ENCODE peak calls at places on chromosome 1, in ten cellular contexts. H is stomach, T is prostate gland, M is GM23338, Y is breast epithelium, R is H1, F is Panc1, K is upper lobe of left lung, C is endothelial cell of umbilical vein, J is SK-N-SH. A is an unnamed sample.

GRCh38 chr1:26530898-26531598 is 1.5 kb downstream of the RPS6KA1 start:
- DNase-seq in H (peak), T (peak), M (peak), Y (peak), R (peak), F (peak), K (peak), C (no peak), J (peak), A (peak)

GRCh38 chr1:2376931-2377672 is 14.3 kb downstream of the MORN1 start:
- DNase-seq in H (no peak), T (no peak), M (no peak), Y (no peak), R (no peak), F (no peak), K (no peak), C (no peak), J (no peak), A (no peak)

GRCh38 chr1:111197598-111198289 is 2.7 kb downstream of the DENND2D start:
- DNase-seq in H (no peak), T (no peak), M (peak), Y (no peak), R (peak), F (peak), K (no peak), C (no peak), J (no peak), A (no peak)

GRCh38 chr1:26175346-26175745 is 1.9 kb upstream of the CNKSR1 start:
- DNase-seq in H (no peak), T (no peak), M (no peak), Y (no peak), R (no peak), F (no peak), K (no peak), C (no peak), J (no peak), A (no peak)

GRCh38 chr1:110524311-110525249 is 5.6 kb upstream of the KCNA10 start:
- DNase-seq in H (peak), T (no peak), M (peak), Y (no peak), R (peak), F (peak), K (no peak), C (peak), J (peak), A (peak)

GRCh38 chr1:111737216-111738132 is 1.7 kb downstream of the INKA2 start:
- DNase-seq in H (no peak), T (no peak), M (no peak), Y (no peak), R (no peak), F (no peak), K (no peak), C (peak), J (no peak), A (no peak)

GRCh38 chr1:85606414-85606800 is 25.8 kb downstream of the CCN1 start:
- DNase-seq in H (no peak), T (no peak), M (no peak), Y (no peak), R (no peak), F (peak), K (no peak), C (no peak), J (no peak), A (no peak)

GRCh38 chr1:158951956-158952355 is 20.6 kb downstream of the PYHIN1 start:
- DNase-seq in H (no peak), T (no peak), M (no peak), Y (no peak), R (no peak), F (no peak), K (no peak), C (no peak), J (no peak), A (peak)

GRCh38 chr1:5279127-5279526 is 624.7 kb downstream of the AJAP1 start:
- DNase-seq in H (no peak), T (no peak), M (no peak), Y (no peak), R (no peak), F (no peak), K (no peak), C (no peak), J (no peak), A (no peak)

GRCh38 chr1:110188116-110188618 is 21.9 kb upstream of the KCNC4 start:
- DNase-seq in H (no peak), T (no peak), M (no peak), Y (no peak), R (no peak), F (no peak), K (no peak), C (no peak), J (peak), A (no peak)

GRCh38 chr1:152745289-152745704 is 12.5 kb upstream of the KPRP start:
- DNase-seq in H (no peak), T (no peak), M (no peak), Y (no peak), R (no peak), F (peak), K (no peak), C (no peak), J (no peak), A (no peak)

GRCh38 chr1:16248603-16249534 is 11.9 kb upstream of the CPLANE2 start:
- DNase-seq in H (peak), T (peak), M (no peak), Y (peak), R (no peak), F (no peak), K (peak), C (peak), J (peak), A (no peak)

GRCh38 chr1:186482661-186483255 is 21.8 kb upstream of the PDC start:
- DNase-seq in H (peak), T (peak), M (peak), Y (peak), R (no peak), F (peak), K (peak), C (peak), J (peak), A (peak)

GRCh38 chr1:7684861-7685635 is 86.0 kb upstream of the VAMP3 start:
- DNase-seq in H (no peak), T (no peak), M (no peak), Y (no peak), R (no peak), F (no peak), K (no peak), C (no peak), J (no peak), A (no peak)

GRCh38 chr1:4047666-4048065 is 147.6 kb upstream of the C1orf174 start:
- DNase-seq in H (no peak), T (no peak), M (no peak), Y (no peak), R (no peak), F (no peak), K (no peak), C (no peak), J (no peak), A (no peak)

GRCh38 chr1:186244825-186245224 is 130.2 kb downstream of the TPR start:
- DNase-seq in H (no peak), T (no peak), M (peak), Y (no peak), R (no peak), F (no peak), K (no peak), C (no peak), J (no peak), A (peak)

GRCh38 chr1:10980094-10980577 is 32.3 kb upstream of the TARDBP start:
- DNase-seq in H (peak), T (peak), M (peak), Y (peak), R (peak), F (no peak), K (peak), C (no peak), J (no peak), A (no peak)

GRCh38 chr1:157992031-157992568 is 1.3 kb upstream of the KIRREL1 start:
- DNase-seq in H (peak), T (peak), M (peak), Y (peak), R (no peak), F (no peak), K (peak), C (peak), J (peak), A (no peak)

GRCh38 chr1:151728151-151728711 is 6.9 kb downstream of the RIIAD1 start:
- DNase-seq in H (no peak), T (no peak), M (peak), Y (no peak), R (no peak), F (no peak), K (no peak), C (no peak), J (peak), A (no peak)

GRCh38 chr1:39082140-39082799 is 56.1 kb downstream of the NDUFS5 start:
- DNase-seq in H (no peak), T (no peak), M (peak), Y (no peak), R (no peak), F (no peak), K (no peak), C (no peak), J (no peak), A (no peak)

GRCh38 chr1:164456272-164456671 is 102.7 kb upstream of the PBX1 start:
- DNase-seq in H (no peak), T (no peak), M (no peak), Y (no peak), R (no peak), F (no peak), K (no peak), C (no peak), J (no peak), A (no peak)

DNA sequence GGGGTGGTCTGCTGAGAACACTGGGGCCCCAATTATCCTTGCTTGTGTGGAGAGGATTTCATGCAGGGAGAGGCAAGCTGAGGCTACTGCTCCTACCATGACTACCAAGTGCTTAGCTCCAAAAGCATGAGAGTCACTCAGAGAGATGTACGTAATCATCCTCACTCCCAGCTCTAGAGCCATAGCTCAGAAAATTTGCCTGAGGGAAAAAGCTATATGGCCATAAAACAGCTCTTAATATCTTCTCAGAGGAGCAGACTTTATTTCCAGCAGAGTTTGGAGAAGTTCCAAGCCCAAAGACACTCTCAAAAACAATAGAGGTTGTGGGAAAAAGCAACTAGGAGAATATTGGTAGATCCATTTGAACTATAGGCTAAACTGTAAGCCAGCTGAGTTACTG is 106.4 kb upstream of the PBX1 start:
- DNase-seq in H (no peak), T (no peak), M (no peak), Y (no peak), R (no peak), F (no peak), K (no peak), C (no peak), J (no peak), A (no peak)
- TF ChIP-seq POLR2AphosphoS5 in H (no peak), T (no peak), M (no peak), Y (no peak), R (no peak), F (no peak), K (no peak), C (no peak), J (no peak), A (no peak)

DNA sequence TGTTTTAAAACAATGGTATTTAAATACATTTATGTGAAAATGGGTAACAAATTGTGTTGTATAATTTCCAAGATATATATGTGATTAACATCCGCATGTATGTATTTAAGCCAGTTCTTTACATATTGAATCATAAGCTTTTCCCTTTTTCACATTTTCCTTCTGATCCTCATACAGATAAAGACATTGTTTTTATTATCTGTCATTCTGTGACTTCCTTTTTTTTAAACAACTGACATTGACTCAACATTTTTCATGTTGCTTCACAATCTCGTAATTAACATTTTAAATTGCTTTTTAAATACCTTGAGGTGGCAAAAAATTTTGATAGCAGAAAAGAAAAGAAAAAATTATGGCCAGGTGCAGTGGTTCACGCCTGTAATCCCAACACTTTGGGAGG is 1.4 kb downstream of the STXBP3 start:
- DNase-seq in H (no peak), T (no peak), M (no peak), Y (no peak), R (no peak), F (no peak), K (no peak), C (peak), J (no peak), A (peak)
- H3K4me3 ChIP-seq in H (no peak), T (no peak), M (peak), Y (peak), R (no peak), F (peak), K (peak), C (no peak), J (peak), A (peak)

GRCh38 chr1:31515061-31515775 is 61.1 kb upstream of the TINAGL1 start:
- DNase-seq in H (no peak), T (no peak), M (no peak), Y (no peak), R (no peak), F (no peak), K (no peak), C (no peak), J (no peak), A (no peak)
- TF ChIP-seq CTCF in H (no peak), T (no peak), M (no peak), Y (no peak), R (no peak), F (no peak), K (no peak), C (no peak), J (no peak), A (no peak)

GRCh38 chr1:118811156-118811555 is 177.0 kb downstream of the TBX15 start:
- DNase-seq in H (no peak), T (no peak), M (no peak), Y (no peak), R (no peak), F (no peak), K (no peak), C (no peak), J (no peak), A (no peak)

GRCh38 chr1:118812555-118812954 is 175.6 kb downstream of the TBX15 start:
- DNase-seq in H (no peak), T (no peak), M (no peak), Y (no peak), R (no peak), F (no peak), K (no peak), C (no peak), J (no peak), A (no peak)

GRCh38 chr1:118821801-118822200 is 166.3 kb downstream of the TBX15 start:
- DNase-seq in H (no peak), T (no peak), M (no peak), Y (no peak), R (no peak), F (no peak), K (no peak), C (no peak), J (no peak), A (no peak)

DNA sequence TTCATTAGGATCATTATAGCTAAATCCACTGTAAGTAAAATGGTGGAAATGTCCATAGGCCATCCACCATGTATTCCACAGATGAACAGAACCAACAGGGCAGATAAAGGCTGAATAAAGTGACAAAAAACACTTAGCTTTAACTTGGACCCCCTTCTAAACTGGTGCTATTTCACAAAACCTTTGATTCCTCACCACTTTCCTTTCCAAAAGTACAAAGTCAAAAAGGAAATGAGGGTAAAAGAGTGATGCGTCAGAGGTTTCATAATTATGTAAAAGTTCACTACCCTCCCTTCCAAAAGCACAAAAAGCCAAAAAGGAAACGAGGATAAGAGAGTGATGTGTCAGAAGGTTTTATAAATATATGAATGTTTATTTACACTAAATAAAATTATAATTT is 172.2 kb downstream of the TBX15 start:
- DNase-seq in H (no peak), T (no peak), M (no peak), Y (no peak), R (no peak), F (no peak), K (no peak), C (no peak), J (no peak), A (no peak)
- TF ChIP-seq POLR2AphosphoS5 in H (no peak), T (no peak), M (no peak), Y (no peak), R (no peak), F (no peak), K (no peak), C (no peak), J (no peak), A (no peak)

DNA sequence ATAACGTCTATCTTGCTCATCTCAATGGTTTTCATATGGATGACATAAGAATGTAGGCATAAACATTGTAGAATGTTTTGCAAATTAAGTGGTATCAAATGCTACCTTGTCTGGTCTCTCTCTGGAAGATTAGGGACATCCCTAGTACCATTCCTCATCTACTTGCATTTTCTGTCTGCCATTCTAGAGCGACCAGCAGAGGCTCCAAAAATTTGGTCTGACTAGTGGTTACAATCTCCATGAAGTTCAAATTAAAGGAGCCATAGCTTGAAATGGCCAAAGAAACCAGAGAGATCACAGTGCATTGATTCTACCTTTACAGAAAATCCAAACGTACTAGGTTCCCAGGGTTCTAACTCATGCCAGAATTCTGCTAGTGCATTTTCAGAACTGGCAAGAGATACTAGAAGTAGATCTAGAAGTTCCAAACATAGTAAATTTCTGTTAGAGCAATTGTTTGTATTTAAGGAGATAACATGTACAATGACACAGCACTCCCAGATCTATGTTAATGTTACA is 1.1 kb downstream of the CD84 start:
- DNase-seq in H (no peak), T (no peak), M (no peak), Y (no peak), R (no peak), F (no peak), K (no peak), C (no peak), J (no peak), A (peak)
- H3K4me3 ChIP-seq in H (peak), T (no peak), M (no peak), Y (peak), R (no peak), F (no peak), K (peak), C (no peak), J (no peak), A (peak)

DNA sequence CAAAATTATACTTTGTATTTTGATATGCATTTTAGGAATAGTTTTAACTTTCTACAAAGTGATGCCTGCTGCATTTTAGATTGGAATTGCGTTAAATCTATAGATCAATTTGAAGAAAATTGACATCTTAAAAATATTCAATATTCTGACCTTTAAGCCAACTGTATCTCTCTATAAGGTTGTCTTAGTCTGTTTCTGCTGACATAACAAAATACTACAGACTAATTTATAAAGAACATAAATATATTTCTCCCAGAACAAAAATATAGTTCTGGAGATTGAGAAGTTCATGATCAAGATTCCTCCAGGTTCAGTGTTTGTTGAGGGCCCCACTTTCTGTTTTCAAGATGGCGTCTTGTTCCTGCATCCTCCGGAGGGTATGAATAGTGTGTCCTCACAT is 73.6 kb upstream of the NEGR1 start:
- DNase-seq in H (no peak), T (no peak), M (no peak), Y (no peak), R (no peak), F (no peak), K (no peak), C (no peak), J (no peak), A (no peak)
- TF ChIP-seq CTCF in H (no peak), T (no peak), M (no peak), Y (no peak), R (no peak), F (no peak), K (no peak), C (no peak), J (no peak), A (no peak)

DNA sequence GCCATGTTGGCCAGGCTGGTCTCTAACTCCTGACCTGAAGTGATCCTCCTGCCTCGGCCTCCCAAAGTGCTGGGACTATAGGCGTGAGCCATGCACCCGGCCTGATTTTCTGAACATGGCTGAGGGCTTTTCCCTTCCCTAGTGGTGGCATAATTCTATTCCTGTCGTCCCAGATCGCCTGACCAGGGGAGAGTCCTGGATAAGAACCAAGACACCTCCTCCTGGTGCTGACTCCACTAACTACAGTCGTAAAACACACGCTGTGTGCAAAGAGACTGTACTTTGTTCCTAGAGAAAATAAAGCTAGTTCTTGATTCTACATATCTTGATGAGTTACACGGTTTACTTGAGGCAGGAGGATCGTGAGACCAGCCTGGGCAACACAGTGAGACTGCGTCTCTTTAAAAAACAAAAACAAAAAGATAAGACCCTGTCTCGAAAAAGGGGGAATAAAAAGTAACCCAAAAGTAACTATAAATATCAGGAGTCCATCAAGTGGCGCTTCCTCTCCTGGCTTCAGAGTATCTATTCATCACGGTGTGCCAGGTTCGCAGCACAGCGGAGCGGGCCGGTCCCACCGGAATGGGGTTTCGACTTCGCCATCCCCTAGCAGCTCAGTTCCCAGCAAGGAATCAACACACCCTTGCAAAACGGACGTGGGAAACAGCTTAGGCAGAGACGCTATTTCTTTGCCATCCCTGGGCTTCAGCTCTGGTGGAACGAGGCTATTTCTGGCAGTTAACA is 973 bp downstream of the SDF4 start:
- DNase-seq in H (no peak), T (no peak), M (no peak), Y (no peak), R (no peak), F (no peak), K (no peak), C (peak), J (peak), A (peak)
- TF ChIP-seq POLR2AphosphoS5 in H (no peak), T (peak), M (no peak), Y (no peak), R (no peak), F (no peak), K (no peak), C (no peak), J (no peak), A (peak)

DNA sequence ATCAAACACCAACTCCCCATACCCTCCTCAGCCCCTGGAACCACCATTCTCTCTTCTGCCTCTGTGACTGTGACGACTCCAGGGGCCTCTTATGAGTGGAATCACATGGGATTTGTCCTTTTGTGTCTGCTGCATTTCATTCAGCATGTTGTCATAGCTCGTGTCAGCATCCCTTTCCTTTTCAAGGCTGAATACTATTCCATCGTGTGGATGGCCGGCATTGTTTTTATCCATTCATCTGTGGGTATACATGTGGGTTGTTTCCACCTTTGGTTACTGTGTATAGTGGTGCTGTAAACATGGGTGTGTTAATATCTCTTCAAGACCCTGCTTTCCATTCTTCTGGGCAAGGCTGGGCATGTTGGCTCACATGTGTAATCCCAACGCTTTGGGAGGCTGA is 17.1 kb upstream of the OBSCN start:
- DNase-seq in H (no peak), T (no peak), M (no peak), Y (no peak), R (no peak), F (no peak), K (no peak), C (no peak), J (no peak), A (no peak)
- H3K4me3 ChIP-seq in H (no peak), T (no peak), M (no peak), Y (no peak), R (no peak), F (no peak), K (no peak), C (no peak), J (no peak), A (no peak)